ENCODE peak calls at places on chromosome 15, in six cellular contexts. B is stomach, W is ascending aorta, L is suprapubic skin, F is tibial nerve, P is left ventricle myocardium inferior. E is an unnamed sample. For H3K9me3, the result is how much of the 10 kb centered on the place peaks cover.

GRCh38 chr15:100112061-100112420 is 229.7 kb downstream of the ADAMTS17 start:
- DNase-seq in P (no peak), B (no peak), L (peak), W (no peak), F (no peak), E (no peak)

GRCh38 chr15:70768247-70768883 is 5.0 kb upstream of the UACA start:
- DNase-seq in W (no peak), B (no peak), L (no peak), F (no peak), P (no peak), E (no peak)

GRCh38 chr15:99436472-99437314 is 129.1 kb upstream of the MEF2A start:
- DNase-seq in B (peak), P (no peak), L (peak), F (peak), W (no peak), E (no peak)

GRCh38 chr15:67142142-67143092 is 77.0 kb downstream of the SMAD3 start:
- DNase-seq in P (no peak), B (no peak), W (no peak), F (no peak), L (no peak), E (no peak)

GRCh38 chr15:27222479-27222878 is 251.5 kb downstream of the GABRG3 start:
- DNase-seq in B (no peak), W (no peak), P (no peak), L (no peak), F (no peak), E (no peak)

GRCh38 chr15:90949979-90950675 is 4.6 kb upstream of the RCCD1 start:
- DNase-seq in F (no peak), P (no peak), L (no peak), B (no peak), W (no peak), E (no peak)

GRCh38 chr15:66802087-66803001 is 100.3 kb downstream of the SMAD6 start:
- DNase-seq in F (no peak), P (no peak), W (peak), B (no peak), L (peak), E (no peak)

GRCh38 chr15:97904196-97904572 is 56.3 kb upstream of the ARRDC4 start:
- DNase-seq in L (peak), F (peak), P (peak), W (peak), B (peak), E (peak)

GRCh38 chr15:74682954-74683353 is 12.9 kb downstream of the EDC3 start:
- DNase-seq in F (no peak), P (no peak), B (no peak), W (no peak), L (no peak), E (no peak)

GRCh38 chr15:92840149-92840548 is 60.0 kb upstream of the CHD2 start:
- DNase-seq in P (no peak), F (no peak), W (no peak), L (no peak), B (peak), E (no peak)

GRCh38 chr15:77860101-77860691 is 217.3 kb downstream of the TBC1D2B start:
- DNase-seq in F (no peak), W (no peak), P (no peak), L (peak), B (no peak), E (peak)

GRCh38 chr15:43361313-43361903 is 9.4 kb downstream of the ZSCAN29 start:
- DNase-seq in P (no peak), L (no peak), F (no peak), B (no peak), W (no peak), E (no peak)
- H3K9me3 ChIP-seq in P (half or more), L (under half), F (half or more), B (under half), W (half or more), E (half or more)

GRCh38 chr15:88613074-88613944 is 7.8 kb upstream of the AEN start:
- DNase-seq in L (no peak), F (no peak), P (no peak), B (no peak), W (no peak), E (no peak)

GRCh38 chr15:88612186-88612796 is 8.8 kb upstream of the AEN start:
- DNase-seq in F (no peak), W (no peak), P (no peak), L (no peak), B (no peak), E (no peak)

GRCh38 chr15:88608607-88609181 is 12.4 kb upstream of the AEN start:
- DNase-seq in P (no peak), W (no peak), L (no peak), B (no peak), F (no peak), E (no peak)

GRCh38 chr15:88609344-88609743 is 11.8 kb upstream of the AEN start:
- DNase-seq in F (no peak), B (no peak), L (no peak), W (no peak), P (no peak), E (no peak)

GRCh38 chr15:88610756-88611231 is 10.3 kb upstream of the AEN start:
- DNase-seq in P (no peak), W (no peak), F (no peak), L (no peak), B (no peak), E (no peak)
- TF ChIP-seq CTCF in P (no peak), W (no peak), F (no peak), L (no peak), B (no peak), E (no peak)

GRCh38 chr15:25176616-25176923 is 221.8 kb downstream of the SNRPN start:
- DNase-seq in L (peak), F (no peak), W (peak), P (peak), B (peak), E (no peak)

GRCh38 chr15:25178835-25179672 is 224.3 kb downstream of the SNRPN start:
- DNase-seq in L (peak), F (no peak), W (peak), B (peak), P (peak), E (peak)

GRCh38 chr15:25177955-25178801 is 223.4 kb downstream of the SNRPN start:
- DNase-seq in P (peak), W (peak), L (peak), F (no peak), B (peak), E (peak)

GRCh38 chr15:25175789-25176615 is 221.2 kb downstream of the SNRPN start:
- DNase-seq in B (peak), L (peak), P (peak), W (peak), F (no peak), E (peak)

DNA sequence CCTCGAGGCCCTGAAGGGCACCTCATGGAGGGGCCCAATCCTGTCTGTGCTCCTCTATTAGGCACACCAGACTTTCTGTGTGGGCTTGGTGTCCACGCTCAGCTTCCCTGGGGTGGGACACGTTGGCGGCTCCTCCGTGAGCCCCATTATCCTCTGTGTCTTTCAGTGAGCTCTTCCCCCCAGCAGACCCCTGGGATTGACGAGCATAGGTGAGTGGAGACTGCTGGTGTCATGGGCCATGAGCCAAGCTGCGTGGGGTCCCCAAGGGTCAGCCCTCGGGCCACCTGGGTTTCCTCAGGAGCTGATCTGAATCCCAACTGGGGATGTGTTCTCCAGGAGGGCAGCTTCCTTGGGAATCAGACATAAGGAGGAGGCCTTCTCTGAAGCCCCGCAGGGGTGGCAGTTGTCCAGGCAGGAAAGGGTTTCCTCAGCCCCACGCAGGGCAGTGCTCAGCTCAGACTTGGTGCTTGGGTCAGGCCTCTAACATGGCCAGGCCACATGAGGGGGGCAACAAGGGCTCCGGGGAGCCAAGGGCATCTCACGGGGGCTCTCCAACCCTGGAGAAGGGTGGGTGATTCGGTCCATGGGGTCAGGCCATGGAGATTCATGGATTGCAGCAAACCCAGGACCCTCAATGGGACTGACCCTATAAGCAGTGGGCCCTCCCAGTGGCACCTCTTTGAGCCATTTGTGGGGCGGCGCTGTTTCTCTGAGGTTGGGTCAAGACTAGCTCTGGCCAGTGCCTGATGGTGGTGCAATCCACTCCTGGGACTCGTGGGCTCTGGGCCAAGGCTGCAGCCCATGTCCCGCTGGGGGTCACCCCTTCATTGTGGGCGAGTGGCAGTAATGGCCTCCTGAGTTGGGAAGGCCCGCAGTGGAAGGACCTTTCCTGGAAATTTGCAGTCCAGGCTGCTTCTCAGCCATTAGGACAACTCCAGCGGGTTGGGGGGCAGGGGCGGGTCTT is 222.5 kb downstream of the SNRPN start:
- DNase-seq in P (peak), F (no peak), W (peak), L (peak), B (peak), E (peak)
- H3K9me3 ChIP-seq in P (half or more), F (half or more), W (under half), L (under half), B (half or more), E (under half)

DNA sequence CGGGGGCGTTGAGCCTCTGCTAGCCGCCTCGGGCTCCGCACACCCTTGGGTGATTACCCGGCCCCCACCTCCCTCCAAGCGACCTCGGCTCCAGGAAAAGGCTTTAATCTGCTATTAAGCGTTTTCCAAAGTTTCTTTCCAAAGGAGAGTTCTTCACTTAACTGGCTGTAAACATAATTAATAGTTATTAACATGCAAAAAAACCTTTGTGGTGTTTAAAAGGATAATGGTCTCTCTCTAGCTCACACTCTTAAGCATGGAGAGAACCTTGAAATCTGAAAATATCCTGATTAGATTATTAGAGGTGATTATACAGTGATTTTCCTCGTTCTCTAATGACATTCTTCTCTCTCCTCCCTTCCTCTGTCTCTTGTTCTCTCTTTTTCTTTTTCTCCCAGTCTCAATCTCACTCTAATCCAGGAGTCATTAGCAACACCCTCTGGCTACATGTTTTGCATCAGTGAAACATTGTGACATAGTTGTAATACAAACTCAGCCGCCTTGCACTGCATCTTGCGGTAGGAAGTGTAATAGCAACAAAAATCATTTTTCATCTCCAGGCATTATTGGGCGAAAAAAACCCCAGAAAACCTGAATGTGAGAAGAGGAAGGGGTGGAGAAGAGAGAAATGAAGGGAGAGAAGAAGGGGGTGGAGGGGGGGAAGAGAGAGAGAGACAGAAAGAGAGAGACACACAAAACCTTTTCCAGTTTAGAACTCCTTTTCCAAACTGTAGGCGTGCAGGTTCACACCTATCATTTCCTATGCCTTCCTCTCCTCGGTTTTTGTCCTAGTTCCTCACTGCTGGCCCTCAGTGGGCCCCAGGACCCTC is 24.4 kb downstream of the NR2F2 start:
- DNase-seq in P (no peak), B (no peak), W (no peak), L (no peak), F (no peak), E (no peak)
- TF ChIP-seq CTCF in P (peak), B (no peak), W (peak), L (peak), F (peak), E (peak)

DNA sequence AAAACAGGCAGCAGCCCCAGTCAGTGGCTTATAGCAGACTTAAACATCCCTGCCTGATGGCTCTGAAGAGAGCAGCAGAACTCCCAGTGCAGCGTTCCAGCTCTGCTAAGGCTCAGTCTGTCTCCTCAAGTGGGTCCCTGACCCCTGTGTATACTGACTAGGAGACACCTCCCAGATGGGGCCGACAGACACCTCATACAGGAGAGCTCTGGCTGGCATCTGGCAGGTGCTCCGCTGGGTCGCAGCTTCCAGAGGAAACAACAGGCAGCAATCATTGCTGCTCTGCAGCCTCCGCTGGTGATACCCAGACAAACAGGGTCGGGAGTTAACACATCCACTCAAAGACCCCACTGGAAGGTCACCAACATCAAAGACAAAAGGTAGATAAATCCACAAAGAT is 93.5 kb downstream of the RFX7 start:
- DNase-seq in L (no peak), W (no peak), B (no peak), F (no peak), P (no peak), E (no peak)
- H3K9me3 ChIP-seq in L (under half), W (under half), B (under half), F (under half), P (under half), E (under half)

DNA sequence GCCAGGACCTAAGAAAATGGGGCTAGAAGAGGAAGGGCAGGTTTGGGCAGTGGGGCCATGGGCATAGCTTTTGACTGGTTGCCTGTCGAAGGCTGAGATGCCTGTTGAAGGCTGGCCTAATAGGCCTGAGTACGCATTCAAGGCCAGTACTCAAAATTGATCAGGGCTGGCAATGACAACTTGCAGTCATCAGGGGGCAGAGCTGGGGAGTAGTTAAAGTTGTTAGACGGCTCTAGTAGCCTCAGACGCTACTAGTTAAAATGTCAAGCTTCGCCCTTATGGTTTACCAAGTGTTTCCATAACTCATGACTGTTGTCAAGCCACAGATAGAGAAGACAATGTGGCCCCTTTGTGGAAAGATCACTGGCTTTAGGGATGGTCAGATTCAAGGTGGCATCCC is 28.7 kb downstream of the SPG21 start:
- DNase-seq in B (no peak), W (no peak), P (no peak), L (no peak), F (no peak), E (no peak)
- TF ChIP-seq CTCF in B (no peak), W (no peak), P (no peak), L (no peak), F (no peak), E (no peak)

E was measured in lower lobe of right lung.